ENCODE peak calls at places on chromosomes 3 and 15, in ten cellular contexts. S is AG04450, I is fibroblast of pulmonary artery, U is pancreas, D is stomach, O is tibial nerve, K is right cardiac atrium, N is upper lobe of left lung, E is BE2C, X is adrenal gland. C is an unnamed sample.

GRCh38 chr3:161291191-161291901 is 70.2 kb downstream of the NMD3 start:
- DNase-seq in K (no peak), O (no peak), E (no peak), S (no peak), N (no peak), U (peak), D (peak), X (no peak), I (no peak), C (peak)

GRCh38 chr3:188489639-188490405 is 335.9 kb downstream of the LPP start:
- DNase-seq in S (peak), K (no peak), D (no peak), I (no peak), E (no peak), N (no peak), O (no peak), U (no peak), X (no peak), C (no peak)

GRCh38 chr3:73041537-73041936 is 19.9 kb upstream of the EBLN2 start:
- DNase-seq in S (no peak), I (no peak), N (peak), O (no peak), E (no peak), K (peak), X (no peak), D (peak), U (no peak), C (peak)

GRCh38 chr3:189132901-189133300 is 38.9 kb upstream of the TPRG1 start:
- DNase-seq in D (no peak), O (no peak), E (no peak), S (no peak), I (no peak), K (no peak), U (no peak), X (no peak), N (no peak), C (no peak)

GRCh38 chr15:40379853-40380252 is 2.7 kb upstream of the KNSTRN start:
- DNase-seq in N (peak), K (no peak), D (peak), S (peak), E (no peak), U (peak), I (peak), O (peak), X (peak), C (peak)

GRCh38 chr3:123728014-123728413 is 143.2 kb upstream of the HACD2 start:
- DNase-seq in D (no peak), U (no peak), E (no peak), X (no peak), N (no peak), S (no peak), O (no peak), I (peak), K (no peak), C (no peak)

GRCh38 chr3:77718326-77718725 is 678.4 kb downstream of the ROBO2 start:
- DNase-seq in D (no peak), O (no peak), S (no peak), X (no peak), N (no peak), K (no peak), E (no peak), U (no peak), I (no peak), C (no peak)

GRCh38 chr3:122800031-122800430 is 5.2 kb downstream of the SLC49A4 start:
- DNase-seq in S (no peak), U (no peak), O (no peak), N (no peak), E (no peak), X (no peak), I (no peak), K (no peak), D (no peak), C (no peak)

GRCh38 chr3:158770254-158771017 is 31.4 kb upstream of the MFSD1 start:
- DNase-seq in D (no peak), X (no peak), E (no peak), K (no peak), O (no peak), I (peak), S (peak), U (no peak), N (no peak), C (no peak)

GRCh38 chr15:78841307-78841706 is 30.0 kb upstream of the ADAMTS7 start:
- DNase-seq in E (no peak), X (no peak), D (no peak), K (no peak), N (no peak), O (no peak), S (no peak), I (no peak), U (no peak), C (no peak)

GRCh38 chr15:52441846-52442245 is 86.8 kb downstream of the MYO5A start:
- DNase-seq in I (peak), S (no peak), D (no peak), X (no peak), U (no peak), O (no peak), N (no peak), E (no peak), K (no peak), C (no peak)

GRCh38 chr15:91603681-91604080 is 249.8 kb upstream of the SLCO3A1 start:
- DNase-seq in O (no peak), I (peak), D (no peak), N (no peak), U (no peak), S (no peak), K (no peak), X (no peak), E (no peak), C (no peak)

GRCh38 chr3:11335056-11335608 is 62.9 kb downstream of the ATG7 start:
- DNase-seq in X (no peak), N (no peak), I (peak), O (peak), K (no peak), S (peak), E (peak), U (no peak), D (no peak), C (no peak)

GRCh38 chr15:74511583-74511982 is 29.4 kb upstream of the ARID3B start:
- DNase-seq in U (no peak), N (peak), O (no peak), X (no peak), K (no peak), E (no peak), I (peak), D (no peak), S (no peak), C (no peak)

GRCh38 chr15:67187351-67187854 is 67.1 kb downstream of the AAGAB start:
- DNase-seq in D (no peak), X (no peak), E (no peak), S (no peak), O (no peak), K (no peak), N (no peak), U (no peak), I (no peak), C (no peak)

GRCh38 chr15:36782681-36783080 is 203.3 kb downstream of the CDIN1 start:
- DNase-seq in S (no peak), U (no peak), I (peak), E (no peak), D (no peak), O (no peak), N (no peak), X (no peak), K (no peak), C (no peak)

GRCh38 chr3:136937175-136937574 is 20.6 kb upstream of the IL20RB start:
- DNase-seq in U (no peak), S (no peak), N (no peak), D (no peak), X (no peak), O (no peak), K (no peak), E (no peak), I (no peak), C (no peak)

GRCh38 chr3:52090131-52090548 is 33.8 kb upstream of the DUSP7 start:
- DNase-seq in N (no peak), D (no peak), X (peak), I (peak), S (peak), O (peak), U (no peak), K (peak), E (no peak), C (peak)

GRCh38 chr3:187955076-187955952 is 198.6 kb upstream of the LPP start:
- DNase-seq in X (peak), U (no peak), O (peak), K (peak), I (peak), E (no peak), N (no peak), D (no peak), S (peak), C (peak)

GRCh38 chr15:94453227-94453626 is 221.9 kb downstream of the MCTP2 start:
- DNase-seq in D (no peak), S (no peak), K (no peak), X (no peak), O (no peak), N (no peak), U (no peak), I (no peak), E (no peak), C (no peak)

GRCh38 chr15:40471778-40472130 is 970 bp downstream of the CHST14 start:
- DNase-seq in N (peak), D (peak), X (no peak), S (no peak), I (no peak), E (no peak), K (no peak), O (no peak), U (no peak), C (peak)

GRCh38 chr3:110932515-110933095 is 139.0 kb upstream of the NECTIN3 start:
- DNase-seq in O (no peak), I (no peak), S (no peak), N (no peak), D (no peak), E (no peak), U (no peak), X (no peak), K (peak), C (no peak)

GRCh38 chr3:186053954-186054353 is 54.9 kb downstream of the ETV5 start:
- DNase-seq in X (no peak), O (no peak), S (peak), I (peak), K (no peak), N (no peak), D (no peak), E (peak), U (no peak), C (no peak)

GRCh38 chr15:101115318-101115886 is 136.4 kb downstream of the CHSY1 start:
- DNase-seq in E (no peak), N (no peak), I (no peak), K (no peak), D (no peak), X (no peak), S (no peak), U (no peak), O (no peak), C (no peak)

GRCh38 chr15:90442423-90442822 is 54.4 kb downstream of the IQGAP1 start:
- DNase-seq in S (no peak), I (no peak), E (no peak), N (no peak), K (no peak), O (no peak), U (no peak), D (no peak), X (no peak), C (no peak)

GRCh38 chr3:43797794-43798193 is 107.1 kb downstream of the ABHD5 start:
- DNase-seq in X (no peak), K (no peak), S (no peak), O (no peak), D (no peak), I (no peak), N (no peak), U (no peak), E (no peak), C (no peak)

GRCh38 chr3:178022599-178022998 is 513.6 kb upstream of the KCNMB2 start:
- DNase-seq in O (no peak), K (no peak), I (peak), D (no peak), U (no peak), X (no peak), S (no peak), N (no peak), E (no peak), C (no peak)

GRCh38 chr3:101685050-101685400 is 1.5 kb downstream of the RPL24 start:
- DNase-seq in O (no peak), K (no peak), D (no peak), I (no peak), S (no peak), N (no peak), E (no peak), X (no peak), U (no peak), C (no peak)
- H3K4me3 ChIP-seq in O (peak), K (peak), D (peak), I (peak), S (peak), N (peak), E (peak), X (no peak), U (peak), C (no peak)

GRCh38 chr3:125121246-125122010 is 65.6 kb upstream of the HEG1 start:
- DNase-seq in E (no peak), D (no peak), O (no peak), S (no peak), K (no peak), U (no peak), X (no peak), I (no peak), N (no peak), C (no peak)

GRCh38 chr3:125118600-125118999 is 62.8 kb upstream of the HEG1 start:
- DNase-seq in E (no peak), I (no peak), N (no peak), X (no peak), K (no peak), S (no peak), D (no peak), O (no peak), U (no peak), C (no peak)

GRCh38 chr3:125120370-125121122 is 64.7 kb upstream of the HEG1 start:
- DNase-seq in I (peak), O (no peak), K (no peak), N (no peak), U (no peak), D (no peak), X (peak), E (peak), S (no peak), C (peak)

GRCh38 chr3:125117631-125118191 is 61.9 kb upstream of the HEG1 start:
- DNase-seq in I (no peak), K (no peak), D (no peak), N (no peak), O (no peak), X (peak), S (no peak), E (no peak), U (no peak), C (no peak)

GRCh38 chr3:125119752-125120369 is 64.1 kb upstream of the HEG1 start:
- DNase-seq in K (no peak), D (no peak), I (peak), X (no peak), U (no peak), E (no peak), N (no peak), S (no peak), O (no peak), C (no peak)
- H3K4me3 ChIP-seq in K (no peak), D (no peak), I (no peak), X (no peak), U (no peak), E (no peak), N (peak), S (no peak), O (peak), C (no peak)

GRCh38 chr15:31330836-31331235 is 4.2 kb downstream of the KLF13 start:
- DNase-seq in S (no peak), X (no peak), I (no peak), D (peak), N (peak), E (no peak), O (no peak), K (peak), U (no peak), C (peak)
- H3K4me3 ChIP-seq in S (no peak), X (no peak), I (no peak), D (peak), N (peak), E (no peak), O (no peak), K (no peak), U (no peak), C (no peak)

DNA sequence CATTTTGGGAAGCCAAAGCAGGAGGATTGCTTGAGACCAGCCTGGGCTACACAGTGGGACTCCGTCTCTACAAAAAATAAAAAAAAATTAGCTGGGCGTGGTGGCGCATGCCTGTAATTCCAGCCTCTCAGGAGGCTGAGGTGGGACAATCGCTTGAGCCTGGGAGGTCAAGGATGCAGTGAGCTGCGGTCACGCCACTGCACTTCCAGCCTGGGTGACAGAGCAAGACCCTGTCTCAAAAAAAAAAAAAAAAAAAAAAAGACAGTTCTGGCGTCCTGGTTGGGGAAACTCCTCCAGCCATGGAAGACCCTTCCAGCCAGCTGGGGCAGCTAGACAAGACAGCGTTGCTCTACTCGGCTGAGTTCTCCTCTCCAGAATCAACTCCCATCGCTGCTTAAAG is 36.5 kb downstream of the CPN2 start:
- DNase-seq in N (no peak), D (no peak), X (no peak), I (no peak), O (no peak), U (no peak), K (no peak), S (no peak), E (no peak), C (peak)
- H3K4me3 ChIP-seq in N (no peak), D (no peak), X (no peak), I (no peak), O (no peak), U (no peak), K (no peak), S (no peak), E (peak), C (no peak)

DNA sequence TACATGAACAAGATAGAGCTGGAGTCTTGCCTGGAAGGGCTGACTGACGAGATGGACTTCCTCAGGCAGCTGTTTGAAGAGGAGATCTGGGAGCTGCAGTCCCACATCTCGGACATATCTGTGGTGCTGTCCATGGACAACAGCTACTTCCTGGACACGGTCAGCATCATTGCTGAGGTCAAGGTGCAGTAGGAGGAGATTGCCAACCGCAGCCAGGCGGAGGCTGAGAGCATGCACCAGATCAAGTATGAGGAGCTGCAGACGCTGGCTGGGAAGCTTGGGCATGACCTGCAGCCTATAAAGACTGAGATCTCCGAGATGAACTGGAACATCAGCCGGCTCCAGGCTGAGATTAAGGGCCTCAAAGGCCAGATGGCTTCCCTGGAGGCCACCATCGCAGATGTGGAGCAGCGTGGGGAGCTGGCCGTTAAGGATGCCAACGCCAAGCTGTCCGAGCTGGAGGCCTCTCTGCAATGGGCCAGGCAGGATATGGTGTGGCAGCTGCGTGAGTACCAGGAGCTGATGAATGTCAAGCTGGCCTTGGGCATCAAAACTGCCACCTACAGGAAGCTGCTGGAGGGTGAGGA is 5.5 kb upstream of the LARP6 start:
- DNase-seq in I (no peak), N (no peak), K (peak), S (no peak), D (no peak), E (no peak), X (no peak), O (no peak), U (no peak), C (no peak)
- H3K4me3 ChIP-seq in I (no peak), N (no peak), K (no peak), S (no peak), D (no peak), E (no peak), X (no peak), O (no peak), U (no peak), C (no peak)

C was measured in thyroid gland.